ENCODE peak calls at places on chromosomes 3 and 15, in six cellular contexts. One of them, this sample, is unnamed.

GRCh38 chr3:37074178-37074577 is 80.9 kb downstream of the MLH1 start:
- DNase-seq in mucosa of gallbladder: no peak
- DNase-seq in HEK293T: no peak
- DNase-seq in activated CD4-positive, alpha-beta T cell treated with anti-CD3 and anti-CD28 coated beads, Interleukin-2, amount 50 U/mL, for 4 hours: no peak
- DNase-seq in NCI-H2171 treated with DMSO at 0.1 percent for 48 hours: no peak
- DNase-seq in foreskin keratinocyte: peak; percentile 60
- DNase-seq in this sample: no peak

GRCh38 chr15:29480278-29480677 is 210.7 kb upstream of the NSMCE3 start:
- DNase-seq in mucosa of gallbladder: no peak
- DNase-seq in HEK293T: no peak
- DNase-seq in activated CD4-positive, alpha-beta T cell treated with anti-CD3 and anti-CD28 coated beads, Interleukin-2, amount 50 U/mL, for 4 hours: no peak
- DNase-seq in NCI-H2171 treated with DMSO at 0.1 percent for 48 hours: no peak
- DNase-seq in foreskin keratinocyte: no peak
- DNase-seq in this sample: no peak

GRCh38 chr3:69642606-69643005 is 96.7 kb upstream of the MITF start:
- DNase-seq in mucosa of gallbladder: no peak
- DNase-seq in HEK293T: no peak
- DNase-seq in activated CD4-positive, alpha-beta T cell treated with anti-CD3 and anti-CD28 coated beads, Interleukin-2, amount 50 U/mL, for 4 hours: no peak
- DNase-seq in NCI-H2171 treated with DMSO at 0.1 percent for 48 hours: no peak
- DNase-seq in foreskin keratinocyte: no peak
- DNase-seq in this sample: no peak

GRCh38 chr3:5162102-5162501 is 25.4 kb upstream of the EDEM1 start:
- DNase-seq in mucosa of gallbladder: no peak
- DNase-seq in HEK293T: no peak
- DNase-seq in activated CD4-positive, alpha-beta T cell treated with anti-CD3 and anti-CD28 coated beads, Interleukin-2, amount 50 U/mL, for 4 hours: no peak
- DNase-seq in NCI-H2171 treated with DMSO at 0.1 percent for 48 hours: no peak
- DNase-seq in foreskin keratinocyte: peak; percentile 30
- DNase-seq in this sample: no peak

GRCh38 chr3:127768346-127769008 is 53.8 kb downstream of the MGLL start:
- DNase-seq in mucosa of gallbladder: no peak
- DNase-seq in HEK293T: no peak
- DNase-seq in activated CD4-positive, alpha-beta T cell treated with anti-CD3 and anti-CD28 coated beads, Interleukin-2, amount 50 U/mL, for 4 hours: no peak
- DNase-seq in NCI-H2171 treated with DMSO at 0.1 percent for 48 hours: no peak
- DNase-seq in foreskin keratinocyte: peak; percentile 98
- DNase-seq in this sample: no peak

GRCh38 chr3:140251678-140252077 is 316.7 kb downstream of the CLSTN2 start:
- DNase-seq in mucosa of gallbladder: no peak
- DNase-seq in HEK293T: no peak
- DNase-seq in activated CD4-positive, alpha-beta T cell treated with anti-CD3 and anti-CD28 coated beads, Interleukin-2, amount 50 U/mL, for 4 hours: no peak
- DNase-seq in NCI-H2171 treated with DMSO at 0.1 percent for 48 hours: peak; percentile 48
- DNase-seq in foreskin keratinocyte: no peak
- DNase-seq in this sample: no peak

GRCh38 chr3:46759239-46760152 is 41.8 kb upstream of the PRSS50 start:
- DNase-seq in mucosa of gallbladder: no peak
- DNase-seq in HEK293T: no peak
- DNase-seq in activated CD4-positive, alpha-beta T cell treated with anti-CD3 and anti-CD28 coated beads, Interleukin-2, amount 50 U/mL, for 4 hours: no peak
- DNase-seq in NCI-H2171 treated with DMSO at 0.1 percent for 48 hours: no peak
- DNase-seq in foreskin keratinocyte: no peak
- DNase-seq in this sample: no peak

GRCh38 chr15:82799183-82799841 is 6.6 kb downstream of the FSD2 start:
- DNase-seq in mucosa of gallbladder: no peak
- DNase-seq in HEK293T: no peak
- DNase-seq in activated CD4-positive, alpha-beta T cell treated with anti-CD3 and anti-CD28 coated beads, Interleukin-2, amount 50 U/mL, for 4 hours: no peak
- DNase-seq in NCI-H2171 treated with DMSO at 0.1 percent for 48 hours: no peak
- DNase-seq in foreskin keratinocyte: no peak
- DNase-seq in this sample: no peak

GRCh38 chr15:68487087-68487843 is 55.3 kb upstream of the ITGA11 start:
- DNase-seq in mucosa of gallbladder: no peak
- DNase-seq in HEK293T: no peak
- DNase-seq in activated CD4-positive, alpha-beta T cell treated with anti-CD3 and anti-CD28 coated beads, Interleukin-2, amount 50 U/mL, for 4 hours: no peak
- DNase-seq in NCI-H2171 treated with DMSO at 0.1 percent for 48 hours: no peak
- DNase-seq in foreskin keratinocyte: peak; percentile 68
- DNase-seq in this sample: no peak

GRCh38 chr3:180142041-180142440 is 105.3 kb upstream of the PEX5L start:
- DNase-seq in mucosa of gallbladder: no peak
- DNase-seq in HEK293T: no peak
- DNase-seq in activated CD4-positive, alpha-beta T cell treated with anti-CD3 and anti-CD28 coated beads, Interleukin-2, amount 50 U/mL, for 4 hours: no peak
- DNase-seq in NCI-H2171 treated with DMSO at 0.1 percent for 48 hours: no peak
- DNase-seq in foreskin keratinocyte: peak; percentile 29
- DNase-seq in this sample: no peak

GRCh38 chr3:120678331-120678845 is 3.7 kb downstream of the HGD start:
- DNase-seq in mucosa of gallbladder: peak; percentile 86
- DNase-seq in HEK293T: peak; percentile 8
- DNase-seq in activated CD4-positive, alpha-beta T cell treated with anti-CD3 and anti-CD28 coated beads, Interleukin-2, amount 50 U/mL, for 4 hours: no peak
- DNase-seq in NCI-H2171 treated with DMSO at 0.1 percent for 48 hours: peak; percentile 41
- DNase-seq in foreskin keratinocyte: peak; percentile 55
- DNase-seq in this sample: peak; percentile 14

GRCh38 chr3:160401301-160402095 is 2.0 kb downstream of the SMC4 start:
- DNase-seq in mucosa of gallbladder: no peak
- DNase-seq in HEK293T: no peak
- DNase-seq in activated CD4-positive, alpha-beta T cell treated with anti-CD3 and anti-CD28 coated beads, Interleukin-2, amount 50 U/mL, for 4 hours: no peak
- DNase-seq in NCI-H2171 treated with DMSO at 0.1 percent for 48 hours: peak; percentile 22
- DNase-seq in foreskin keratinocyte: peak; percentile 72
- DNase-seq in this sample: no peak

GRCh38 chr3:42819351-42819965 is 10.2 kb downstream of the ACKR2 start:
- DNase-seq in mucosa of gallbladder: no peak
- DNase-seq in HEK293T: peak; percentile 55
- DNase-seq in activated CD4-positive, alpha-beta T cell treated with anti-CD3 and anti-CD28 coated beads, Interleukin-2, amount 50 U/mL, for 4 hours: no peak
- DNase-seq in NCI-H2171 treated with DMSO at 0.1 percent for 48 hours: peak; percentile 74
- DNase-seq in foreskin keratinocyte: no peak
- DNase-seq in this sample: peak; percentile 18

GRCh38 chr3:38165722-38166387 is 518 bp downstream of the OXSR1 start:
- DNase-seq in mucosa of gallbladder: peak; percentile 45
- DNase-seq in HEK293T: no peak
- DNase-seq in activated CD4-positive, alpha-beta T cell treated with anti-CD3 and anti-CD28 coated beads, Interleukin-2, amount 50 U/mL, for 4 hours: peak; percentile 33
- DNase-seq in NCI-H2171 treated with DMSO at 0.1 percent for 48 hours: no peak
- DNase-seq in foreskin keratinocyte: no peak
- DNase-seq in this sample: peak; percentile 50

GRCh38 chr3:143831208-143831607 is 17.1 kb downstream of the SLC9A9 start:
- DNase-seq in mucosa of gallbladder: no peak
- DNase-seq in HEK293T: no peak
- DNase-seq in activated CD4-positive, alpha-beta T cell treated with anti-CD3 and anti-CD28 coated beads, Interleukin-2, amount 50 U/mL, for 4 hours: no peak
- DNase-seq in NCI-H2171 treated with DMSO at 0.1 percent for 48 hours: no peak
- DNase-seq in foreskin keratinocyte: peak; percentile 51
- DNase-seq in this sample: no peak

GRCh38 chr3:11784962-11785361 is 61.7 kb downstream of the TAMM41 start:
- DNase-seq in mucosa of gallbladder: no peak
- DNase-seq in HEK293T: no peak
- DNase-seq in activated CD4-positive, alpha-beta T cell treated with anti-CD3 and anti-CD28 coated beads, Interleukin-2, amount 50 U/mL, for 4 hours: no peak
- DNase-seq in NCI-H2171 treated with DMSO at 0.1 percent for 48 hours: no peak
- DNase-seq in foreskin keratinocyte: no peak
- DNase-seq in this sample: no peak

GRCh38 chr3:8658326-8659212 is 14.0 kb upstream of the SSUH2 start:
- DNase-seq in mucosa of gallbladder: peak; percentile 82
- DNase-seq in HEK293T: no peak
- DNase-seq in activated CD4-positive, alpha-beta T cell treated with anti-CD3 and anti-CD28 coated beads, Interleukin-2, amount 50 U/mL, for 4 hours: no peak
- DNase-seq in NCI-H2171 treated with DMSO at 0.1 percent for 48 hours: peak; percentile 36
- DNase-seq in foreskin keratinocyte: peak; percentile 61
- DNase-seq in this sample: peak; percentile 16

GRCh38 chr3:137944593-137944992 is 65.4 kb upstream of the CLDN18 start:
- DNase-seq in mucosa of gallbladder: no peak
- DNase-seq in HEK293T: no peak
- DNase-seq in activated CD4-positive, alpha-beta T cell treated with anti-CD3 and anti-CD28 coated beads, Interleukin-2, amount 50 U/mL, for 4 hours: no peak
- DNase-seq in NCI-H2171 treated with DMSO at 0.1 percent for 48 hours: no peak
- DNase-seq in foreskin keratinocyte: no peak
- DNase-seq in this sample: no peak

GRCh38 chr3:13045904-13046568 is 27.2 kb downstream of the IQSEC1 start:
- DNase-seq in mucosa of gallbladder: no peak
- DNase-seq in HEK293T: no peak
- DNase-seq in activated CD4-positive, alpha-beta T cell treated with anti-CD3 and anti-CD28 coated beads, Interleukin-2, amount 50 U/mL, for 4 hours: no peak
- DNase-seq in NCI-H2171 treated with DMSO at 0.1 percent for 48 hours: peak; percentile 84
- DNase-seq in foreskin keratinocyte: no peak
- DNase-seq in this sample: no peak

GRCh38 chr3:150419076-150419868 is 11.2 kb downstream of the TSC22D2 start:
- DNase-seq in mucosa of gallbladder: no peak
- DNase-seq in HEK293T: no peak
- DNase-seq in activated CD4-positive, alpha-beta T cell treated with anti-CD3 and anti-CD28 coated beads, Interleukin-2, amount 50 U/mL, for 4 hours: no peak
- DNase-seq in NCI-H2171 treated with DMSO at 0.1 percent for 48 hours: no peak
- DNase-seq in foreskin keratinocyte: peak; percentile 52
- DNase-seq in this sample: no peak

GRCh38 chr15:31274496-31275330 is 51.9 kb upstream of the KLF13 start:
- DNase-seq in mucosa of gallbladder: peak; percentile 8
- DNase-seq in HEK293T: no peak
- DNase-seq in activated CD4-positive, alpha-beta T cell treated with anti-CD3 and anti-CD28 coated beads, Interleukin-2, amount 50 U/mL, for 4 hours: no peak
- DNase-seq in NCI-H2171 treated with DMSO at 0.1 percent for 48 hours: no peak
- DNase-seq in foreskin keratinocyte: no peak
- DNase-seq in this sample: no peak

GRCh38 chr3:186842426-186843038 is at the start of gene ADIPOQ:
- DNase-seq in mucosa of gallbladder: no peak
- DNase-seq in HEK293T: no peak
- DNase-seq in activated CD4-positive, alpha-beta T cell treated with anti-CD3 and anti-CD28 coated beads, Interleukin-2, amount 50 U/mL, for 4 hours: no peak
- DNase-seq in NCI-H2171 treated with DMSO at 0.1 percent for 48 hours: no peak
- DNase-seq in foreskin keratinocyte: no peak
- DNase-seq in this sample: no peak

This sample was measured in progenitor cell of endocrine pancreas.